ENCODE peak calls at places on chromosomes 13 and 19, in six cellular contexts. Y is stimulated activated CD4-positive, alpha-beta T cell treated with anti-CD3 and anti-CD28 coated beads, TNF-alpha, amount 100 ng/mL, for 48 hours; E is T-helper 17 cell; P is activated naive CD8-positive, alpha-beta T cell treated with anti-CD3 and anti-CD28 coated beads, Interleukin-2, amount 50 U/mL, for 16 hours; G is GM04503; D is epithelial cell of esophagus. F is an unnamed sample.

GRCh38 chr19:1251233-1251502 is 2.8 kb downstream of the MIDN start:
- DNase-seq in G (no peak), D (peak), P (no peak), E (no peak), Y (no peak), F (peak)

GRCh38 chr19:47002106-47002766 is 17.4 kb upstream of the NPAS1 start:
- DNase-seq in E (no peak), P (no peak), Y (no peak), D (peak), G (no peak), F (no peak)

GRCh38 chr13:94811753-94812152 is 99.4 kb upstream of the SOX21 start:
- DNase-seq in G (no peak), Y (no peak), P (no peak), E (no peak), D (no peak), F (no peak)

GRCh38 chr13:92122454-92122853 is 724.0 kb downstream of the GPC5 start:
- DNase-seq in E (no peak), G (no peak), D (peak), P (no peak), Y (no peak), F (no peak)

GRCh38 chr19:15379996-15380647 is 535 bp upstream of the AKAP8 start:
- DNase-seq in E (no peak), D (peak), G (no peak), P (no peak), Y (peak), F (peak)

GRCh38 chr19:30083701-30084156 is 141.7 kb downstream of the URI1 start:
- DNase-seq in P (no peak), Y (no peak), E (no peak), D (no peak), G (no peak), F (no peak)

GRCh38 chr19:38596057-38596981 is 21.4 kb downstream of the MAP4K1 start:
- DNase-seq in E (no peak), P (no peak), Y (peak), G (no peak), D (peak), F (peak)

GRCh38 chr19:55870736-55871135 is 34.4 kb downstream of the NLRP4 start:
- DNase-seq in D (no peak), P (no peak), Y (no peak), G (no peak), E (no peak), F (no peak)

GRCh38 chr19:3275583-3276340 is 51.3 kb downstream of the CELF5 start:
- DNase-seq in Y (peak), G (no peak), E (peak), P (peak), D (peak), F (peak)

GRCh38 chr13:43472980-43473379 is 313.8 kb downstream of the ENOX1 start:
- DNase-seq in G (no peak), P (no peak), E (no peak), Y (no peak), D (no peak), F (peak)

GRCh38 chr13:41398494-41399190 is 58.7 kb upstream of the RGCC start:
- DNase-seq in G (no peak), P (no peak), E (no peak), D (no peak), Y (no peak), F (no peak)

GRCh38 chr19:23774156-23774971 is 15.7 kb upstream of the ZNF681 start:
- DNase-seq in D (peak), E (no peak), G (no peak), Y (no peak), P (no peak), F (peak)

F was measured in iris pigment epithelial cell.